ENCODE peak calls at places on chromosome 20, in five cellular contexts. F, U, D, B and M are unnamed samples.

GRCh38 chr20:32439132-32439829 is 81.2 kb downstream of the ASXL1 start:
- DNase-seq in F (peak; percentile 92), U (no peak), D (peak; percentile 33), B (no peak), M (no peak)

GRCh38 chr20:32505723-32506473 is 79.2 kb downstream of the NOL4L start:
- DNase-seq in F (no peak), U (no peak), D (no peak), B (no peak), M (no peak)

GRCh38 chr20:17732907-17733521 is 33.2 kb downstream of the BANF2 start:
- DNase-seq in F (no peak), U (no peak), D (no peak), B (no peak), M (no peak)

GRCh38 chr20:63574156-63574828 is at the start of gene HELZ2:
- DNase-seq in F (peak; percentile 44), U (no peak), D (peak; percentile 49), B (peak; percentile 69), M (peak; percentile 36)

GRCh38 chr20:44888226-44889103 is 3.0 kb downstream of the YWHAB start:
- DNase-seq in F (no peak), U (no peak), D (no peak), B (peak; percentile 45), M (no peak)

GRCh38 chr20:48722737-48723191 is 105.0 kb downstream of the PREX1 start:
- DNase-seq in F (no peak), U (no peak), D (peak; percentile 13), B (no peak), M (peak; percentile 69)

GRCh38 chr20:38764563-38765355 is 16.5 kb downstream of the ACTR5 start:
- DNase-seq in F (peak; percentile 93), U (peak; percentile 3), D (peak; percentile 48), B (no peak), M (peak; percentile 34)

GRCh38 chr20:56781108-56781739 is 152.1 kb downstream of the TFAP2C start:
- DNase-seq in F (no peak), U (no peak), D (no peak), B (no peak), M (no peak)

GRCh38 chr20:17558154-17558940 is 11.5 kb upstream of the DSTN start:
- DNase-seq in F (peak; percentile 91), U (no peak), D (peak; percentile 96), B (no peak), M (peak; percentile 46)

GRCh38 chr20:33667245-33668086 is 723 bp downstream of the ACTL10 start:
- DNase-seq in F (peak; percentile 54), U (peak; percentile 29), D (no peak), B (peak; percentile 79), M (no peak)

GRCh38 chr20:35196313-35196712 is 24.4 kb downstream of the PROCR start:
- DNase-seq in F (no peak), U (no peak), D (no peak), B (no peak), M (no peak)

GRCh38 chr20:58053391-58054055 is 174.9 kb downstream of the ANKRD60 start:
- DNase-seq in F (no peak), U (no peak), D (no peak), B (no peak), M (no peak)

GRCh38 chr20:24981750-24982149 is 10.8 kb downstream of the APMAP start:
- DNase-seq in F (no peak), U (no peak), D (no peak), B (no peak), M (no peak)

GRCh38 chr20:10171864-10172751 is 46.5 kb upstream of the SNAP25 start:
- DNase-seq in F (peak; percentile 25), U (no peak), D (peak; percentile 81), B (no peak), M (peak; percentile 74)

GRCh38 chr20:32445539-32446273 is 87.6 kb downstream of the ASXL1 start:
- DNase-seq in F (no peak), U (no peak), D (no peak), B (no peak), M (no peak)

GRCh38 chr20:32989507-32990283 is 14.5 kb downstream of the SUN5 start:
- DNase-seq in F (no peak), U (no peak), D (no peak), B (no peak), M (no peak)

GRCh38 chr20:37395411-37395800 is 49.5 kb downstream of the SRC start:
- DNase-seq in F (no peak), U (no peak), D (no peak), B (no peak), M (no peak)

GRCh38 chr20:34316191-34316814 is 13.1 kb upstream of the AHCY start:
- DNase-seq in F (peak; percentile 33), U (no peak), D (no peak), B (no peak), M (no peak)

GRCh38 chr20:59402697-59403096 is 102.3 kb downstream of the EDN3 start:
- DNase-seq in F (no peak), U (no peak), D (no peak), B (no peak), M (no peak)

GRCh38 chr20:38875170-38875993 is 50.8 kb upstream of the FAM83D start:
- DNase-seq in F (no peak), U (no peak), D (no peak), B (peak; percentile 66), M (no peak)

GRCh38 chr20:9886227-9886626 is 47.4 kb upstream of the PAK5 start:
- DNase-seq in F (peak; percentile 0), U (no peak), D (no peak), B (no peak), M (no peak)

GRCh38 chr20:53865905-53866786 is 204.2 kb downstream of the BCAS1 start:
- DNase-seq in F (peak; percentile 77), U (no peak), D (peak; percentile 90), B (no peak), M (peak; percentile 15)

GRCh38 chr20:1473821-1474220 is 7.2 kb upstream of the NSFL1C start:
- DNase-seq in F (no peak), U (no peak), D (no peak), B (no peak), M (no peak)

GRCh38 chr20:61933951-61934715 is 131.5 kb downstream of the TAF4 start:
- DNase-seq in F (no peak), U (no peak), D (no peak), B (no peak), M (no peak)

GRCh38 chr20:12464036-12464435 is 544.7 kb upstream of the SPTLC3 start:
- DNase-seq in F (no peak), U (no peak), D (no peak), B (no peak), M (no peak)

GRCh38 chr20:48750941-48751620 is 76.7 kb downstream of the PREX1 start:
- DNase-seq in F (no peak), U (no peak), D (peak; percentile 91), B (peak; percentile 28), M (no peak)

GRCh38 chr20:4109587-4109986 is 94.2 kb upstream of the RNF24 start:
- DNase-seq in F (no peak), U (no peak), D (no peak), B (no peak), M (no peak)

GRCh38 chr20:40176442-40176841 is 512.6 kb downstream of the MAFB start:
- DNase-seq in F (no peak), U (no peak), D (no peak), B (no peak), M (no peak)

GRCh38 chr20:815914-816606 is 17.5 kb upstream of the FAM110A start:
- DNase-seq in F (peak; percentile 43), U (peak; percentile 35), D (peak; percentile 37), B (peak; percentile 75), M (no peak)

GRCh38 chr20:36344517-36345132 is 38.5 kb downstream of the DLGAP4 start:
- DNase-seq in F (peak; percentile 42), U (no peak), D (peak; percentile 30), B (peak; percentile 4), M (peak; percentile 57)

GRCh38 chr20:37390891-37391525 is 45.1 kb downstream of the SRC start:
- DNase-seq in F (no peak), U (no peak), D (no peak), B (no peak), M (no peak)

GRCh38 chr20:57829336-57829735 is 119.5 kb upstream of the PMEPA1 start:
- DNase-seq in F (no peak), U (no peak), D (no peak), B (no peak), M (no peak)

GRCh38 chr20:7702141-7702540 is 238.1 kb downstream of the HAO1 start:
- DNase-seq in F (no peak), U (no peak), D (no peak), B (no peak), M (no peak)

GRCh38 chr20:25464501-25465204 is 57.2 kb downstream of the GINS1 start:
- DNase-seq in F (no peak), U (no peak), D (no peak), B (no peak), M (no peak)

GRCh38 chr20:2167122-2167521 is 65.5 kb downstream of the STK35 start:
- DNase-seq in F (no peak), U (no peak), D (no peak), B (no peak), M (no peak)